ENCODE peak calls at places on chromosomes 6 and 20, in six cellular contexts. Z is A673; Q is CD4-positive, CD25-positive, alpha-beta regulatory T cell; W is HCT116; G is CD4-positive, alpha-beta memory T cell; H is cardiac muscle cell. I is an unnamed sample. For H3K9me3, the result is how much of the 10 kb centered on the place peaks cover.

GRCh38 chr6:112180095-112180820 is 74.1 kb downstream of the LAMA4 start:
- DNase-seq in Z (peak), Q (peak), H (peak), G (peak), W (peak), I (peak)

GRCh38 chr6:113220832-113221231 is 636.3 kb upstream of the MARCKS start:
- DNase-seq in Z (no peak), H (no peak), Q (no peak), W (no peak), G (no peak), I (no peak)

GRCh38 chr6:20400476-20401402 is 940 bp upstream of the E2F3 start:
- DNase-seq in H (peak), Q (peak), Z (peak), W (peak), G (peak), I (peak)

GRCh38 chr6:4017847-4018193 is 61.1 kb downstream of the FAM217A start:
- DNase-seq in G (no peak), H (peak), Q (no peak), Z (peak), W (peak), I (no peak)

GRCh38 chr20:57507477-57507876 is 17.5 kb downstream of the CTCFL start:
- DNase-seq in Q (no peak), H (peak), G (no peak), W (no peak), Z (no peak), I (no peak)

GRCh38 chr6:112879920-112880413 is 532.8 kb downstream of the RFPL4B start:
- DNase-seq in Z (no peak), W (no peak), Q (no peak), G (no peak), H (peak), I (peak)

GRCh38 chr6:151675746-151676459 is 131.6 kb upstream of the ESR1 start:
- DNase-seq in Q (peak), W (peak), G (peak), Z (peak), H (peak), I (peak)

GRCh38 chr6:45411959-45412358 is 34.2 kb upstream of the SUPT3H start:
- DNase-seq in W (no peak), Q (no peak), Z (no peak), H (no peak), G (no peak), I (no peak)

GRCh38 chr20:56179051-56179450 is 69.5 kb upstream of the MC3R start:
- DNase-seq in H (no peak), W (no peak), Q (no peak), G (no peak), Z (no peak), I (no peak)

GRCh38 chr20:56178219-56178618 is 70.3 kb upstream of the MC3R start:
- DNase-seq in Q (no peak), G (no peak), W (no peak), H (no peak), Z (no peak), I (no peak)

GRCh38 chr20:56171087-56172012 is 77.2 kb upstream of the MC3R start:
- DNase-seq in Q (no peak), W (no peak), Z (peak), G (no peak), H (no peak), I (no peak)

GRCh38 chr20:56175884-56176283 is 72.6 kb upstream of the MC3R start:
- DNase-seq in W (no peak), G (no peak), H (no peak), Z (no peak), Q (no peak), I (no peak)

DNA sequence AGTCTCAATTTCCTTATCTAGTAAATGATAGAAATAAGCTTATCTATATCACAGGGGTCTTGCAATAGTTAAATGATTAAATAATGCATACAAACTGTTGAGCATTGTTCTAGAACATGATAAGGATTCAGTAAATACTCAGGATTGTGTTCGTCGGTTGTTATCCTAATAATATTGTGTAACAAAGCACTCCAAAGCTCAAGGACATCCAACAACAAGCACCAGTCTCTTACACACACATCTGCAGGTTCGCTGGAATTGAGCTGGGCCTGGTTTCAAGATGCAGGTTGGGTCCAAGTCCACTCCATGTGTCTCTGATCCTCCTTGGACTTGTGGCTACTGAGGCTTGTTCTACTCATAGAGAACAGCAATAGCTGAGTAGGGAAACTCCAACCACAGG is 74.1 kb upstream of the MC3R start:
- DNase-seq in W (no peak), G (no peak), Z (no peak), H (no peak), Q (no peak), I (no peak)
- H3K9me3 ChIP-seq in W (under half), G (under half), Z (under half), H (under half), Q (under half), I (under half)

GRCh38 chr6:166623318-166623717 is 3.7 kb downstream of the RPS6KA2 start:
- DNase-seq in W (no peak), H (peak), G (no peak), Z (no peak), Q (no peak), I (no peak)
- H3K4me3 ChIP-seq in W (no peak), H (no peak), G (no peak), Z (no peak), Q (no peak), I (no peak)

GRCh38 chr6:169981969-169982368 is 230.5 kb downstream of the ERMARD start:
- DNase-seq in H (no peak), W (no peak), Q (no peak), Z (no peak), G (no peak), I (no peak)
- H3K9me3 ChIP-seq in H (under half), W (under half), Q (under half), Z (under half), G (under half), I (under half)

GRCh38 chr6:136549359-136550044 is 720 bp downstream of the MAP7 start:
- DNase-seq in Z (no peak), Q (no peak), G (peak), W (no peak), H (no peak), I (peak)

GRCh38 chr6:136548582-136549330 is 1.5 kb downstream of the MAP7 start:
- DNase-seq in H (no peak), W (no peak), Q (no peak), Z (no peak), G (no peak), I (no peak)

GRCh38 chr6:136547336-136547735 is 2.9 kb downstream of the MAP7 start:
- DNase-seq in Z (peak), W (peak), G (no peak), H (peak), Q (no peak), I (no peak)

GRCh38 chr6:136546321-136546720 is 3.9 kb downstream of the MAP7 start:
- DNase-seq in W (no peak), G (no peak), Z (no peak), Q (no peak), H (no peak), I (no peak)

GRCh38 chr6:136547871-136548270 is 2.4 kb downstream of the MAP7 start:
- DNase-seq in Q (no peak), W (no peak), H (no peak), Z (no peak), G (no peak), I (no peak)
- H3K4me3 ChIP-seq in Q (no peak), W (no peak), H (no peak), Z (no peak), G (no peak), I (no peak)

I was measured in colonic mucosa.